ENCODE peak calls at places on chromosomes 7 and 10, in five cellular contexts. V, S, Q, I and U are unnamed samples.

GRCh38 chr10:88091490-88092061 is 228.2 kb downstream of the PTEN start:
- DNase-seq in S (no peak), I (peak), Q (no peak), V (no peak), U (no peak)

GRCh38 chr10:48634198-48634983 is 29.5 kb upstream of the ARHGAP22 start:
- DNase-seq in I (no peak), Q (peak), S (peak), V (no peak), U (peak)

GRCh38 chr7:84291756-84292155 is 97.2 kb upstream of the SEMA3A start:
- DNase-seq in I (no peak), V (no peak), S (no peak), Q (no peak), U (no peak)

GRCh38 chr7:157682946-157683239 is 346.1 kb downstream of the DNAJB6 start:
- DNase-seq in Q (no peak), S (no peak), V (no peak), I (no peak), U (no peak)

GRCh38 chr10:90484518-90484917 is 373.3 kb downstream of the HTR7 start:
- DNase-seq in I (no peak), Q (no peak), S (no peak), V (no peak), U (no peak)

GRCh38 chr10:131453772-131454634 is 142.5 kb upstream of the TCERG1L start:
- DNase-seq in Q (no peak), V (no peak), I (peak), S (no peak), U (peak)

GRCh38 chr7:132422502-132423101 is 153.7 kb downstream of the PLXNA4 start:
- DNase-seq in S (peak), I (no peak), V (no peak), Q (no peak), U (no peak)

GRCh38 chr10:19195698-19196097 is 147.1 kb downstream of the MALRD1 start:
- DNase-seq in V (no peak), Q (no peak), I (no peak), S (no peak), U (no peak)

GRCh38 chr7:74708569-74709275 is 51.2 kb downstream of the GTF2I start:
- DNase-seq in V (no peak), I (no peak), Q (no peak), S (no peak), U (no peak)

GRCh38 chr7:16594061-16594460 is 51.5 kb downstream of the ANKMY2 start:
- DNase-seq in Q (peak), V (no peak), S (no peak), I (no peak), U (no peak)

GRCh38 chr10:73641272-73642060 is at the start of gene MYOZ1:
- DNase-seq in I (no peak), V (no peak), Q (peak), S (no peak), U (no peak)

GRCh38 chr7:2978403-2978802 is 65.3 kb downstream of the CARD11 start:
- DNase-seq in V (no peak), I (peak), S (no peak), Q (no peak), U (peak)

GRCh38 chr10:23432639-23433038 is 6.2 kb upstream of the OTUD1 start:
- DNase-seq in S (no peak), V (no peak), I (no peak), Q (no peak), U (no peak)

GRCh38 chr10:112215342-112215774 is 31.8 kb upstream of the GPAM start:
- DNase-seq in I (no peak), V (no peak), S (no peak), Q (peak), U (no peak)

GRCh38 chr7:125061776-125062397 is 132.3 kb upstream of the POT1 start:
- DNase-seq in Q (peak), V (no peak), I (no peak), S (no peak), U (no peak)

GRCh38 chr7:101860316-101861222 is 43.1 kb downstream of the CUX1 start:
- DNase-seq in S (no peak), I (no peak), V (no peak), Q (no peak), U (no peak)

GRCh38 chr7:128453836-128454804 is 1.6 kb upstream of the HILPDA start:
- DNase-seq in I (no peak), V (no peak), Q (peak), S (no peak), U (no peak)

GRCh38 chr10:129586897-129587443 is 119.9 kb downstream of the MGMT start:
- DNase-seq in I (no peak), V (no peak), S (no peak), Q (peak), U (no peak)

GRCh38 chr10:122561212-122561611 is 658 bp downstream of the DMBT1 start:
- DNase-seq in I (no peak), Q (peak), S (no peak), V (no peak), U (no peak)

GRCh38 chr7:44283381-44284211 is 41.8 kb downstream of the CAMK2B start:
- DNase-seq in S (no peak), I (no peak), Q (no peak), V (no peak), U (no peak)